ENCODE peak calls at places on chromosomes 7 and 10, in nine cellular contexts. T is endothelial cell of umbilical vein, J is GM23338, O is HCT116, I is transverse colon, Y is upper lobe of left lung, S is prostate gland, N is K562, Z is stomach. L is an unnamed sample.

GRCh38 chr7:51324206-51324884 is 7.7 kb upstream of the COBL start:
- DNase-seq in I (no peak), O (no peak), Y (no peak), J (no peak), S (no peak), N (no peak), T (no peak), Z (no peak), L (no peak)

GRCh38 chr7:136912339-136912738 is 43.9 kb downstream of the CHRM2 start:
- DNase-seq in J (peak; percentile 21), Z (no peak), O (no peak), S (no peak), N (no peak), I (no peak), Y (no peak), T (no peak), L (no peak)

GRCh38 chr10:35650894-35651293 is 8.8 kb upstream of the FZD8 start:
- DNase-seq in S (no peak), Z (no peak), Y (no peak), I (no peak), O (no peak), T (no peak), N (no peak), J (no peak), L (no peak)

GRCh38 chr10:116147162-116147906 is 125.7 kb downstream of the GFRA1 start:
- DNase-seq in S (no peak), T (no peak), Y (no peak), Z (no peak), O (no peak), N (no peak), I (no peak), J (no peak), L (peak; percentile 78)

GRCh38 chr10:103276941-103277712 is at the start of gene INA:
- DNase-seq in T (peak; percentile 28), I (no peak), S (no peak), J (peak; percentile 88), O (no peak), N (no peak), Z (no peak), Y (peak; percentile 79), L (no peak)

GRCh38 chr7:81236560-81236959 is 317.7 kb upstream of the SEMA3C start:
- DNase-seq in I (no peak), Y (no peak), N (no peak), T (no peak), S (no peak), Z (no peak), O (no peak), J (no peak), L (no peak)

GRCh38 chr7:4073052-4073451 is 609.0 kb upstream of the FOXK1 start:
- DNase-seq in J (no peak), O (no peak), S (no peak), Z (peak; percentile 16), N (no peak), I (no peak), T (no peak), Y (no peak), L (peak; percentile 89)

GRCh38 chr10:59004392-59004791 is 172.1 kb upstream of the PHYHIPL start:
- DNase-seq in O (no peak), N (no peak), I (no peak), Y (no peak), J (no peak), Z (no peak), T (no peak), S (no peak), L (no peak)

GRCh38 chr7:35334511-35334910 is 80.6 kb upstream of the TBX20 start:
- DNase-seq in J (no peak), I (no peak), T (no peak), O (no peak), S (no peak), N (no peak), Z (no peak), Y (no peak), L (peak; percentile 29)

GRCh38 chr7:101720324-101720723 is 91.2 kb upstream of the MYL10 start:
- DNase-seq in N (no peak), Y (no peak), S (no peak), T (no peak), O (no peak), I (no peak), J (no peak), Z (no peak), L (no peak)

GRCh38 chr10:91378061-91378460 is 32.1 kb upstream of the HECTD2 start:
- DNase-seq in T (no peak), O (no peak), Z (no peak), N (no peak), S (no peak), J (no peak), Y (no peak), I (no peak), L (no peak)

GRCh38 chr7:157669768-157670345 is 333.1 kb downstream of the DNAJB6 start:
- DNase-seq in Z (no peak), I (no peak), Y (peak; percentile 67), O (no peak), S (no peak), J (no peak), T (no peak), N (no peak), L (no peak)

GRCh38 chr7:137879357-137880158 is 32.8 kb upstream of the DGKI start:
- DNase-seq in J (peak; percentile 53), N (no peak), Y (peak; percentile 50), O (no peak), S (no peak), Z (no peak), I (no peak), T (no peak), L (no peak)

GRCh38 chr7:130141858-130142653 is 63.1 kb downstream of the TMEM209 start:
- DNase-seq in T (no peak), N (no peak), S (no peak), Y (peak; percentile 72), J (no peak), O (no peak), Z (no peak), I (no peak), L (no peak)

GRCh38 chr7:130142654-130143333 is 62.4 kb downstream of the TMEM209 start:
- DNase-seq in S (no peak), Z (no peak), Y (no peak), I (no peak), T (no peak), J (no peak), O (no peak), N (no peak), L (no peak)

GRCh38 chr7:130139193-130139950 is 65.8 kb downstream of the TMEM209 start:
- DNase-seq in Y (no peak), T (no peak), S (no peak), N (no peak), O (no peak), J (no peak), Z (no peak), I (no peak), L (no peak)

GRCh38 chr7:130140551-130141160 is 64.5 kb downstream of the TMEM209 start:
- DNase-seq in I (no peak), T (no peak), S (no peak), N (no peak), Z (no peak), Y (peak; percentile 84), O (no peak), J (peak; percentile 54), L (no peak)

DNA sequence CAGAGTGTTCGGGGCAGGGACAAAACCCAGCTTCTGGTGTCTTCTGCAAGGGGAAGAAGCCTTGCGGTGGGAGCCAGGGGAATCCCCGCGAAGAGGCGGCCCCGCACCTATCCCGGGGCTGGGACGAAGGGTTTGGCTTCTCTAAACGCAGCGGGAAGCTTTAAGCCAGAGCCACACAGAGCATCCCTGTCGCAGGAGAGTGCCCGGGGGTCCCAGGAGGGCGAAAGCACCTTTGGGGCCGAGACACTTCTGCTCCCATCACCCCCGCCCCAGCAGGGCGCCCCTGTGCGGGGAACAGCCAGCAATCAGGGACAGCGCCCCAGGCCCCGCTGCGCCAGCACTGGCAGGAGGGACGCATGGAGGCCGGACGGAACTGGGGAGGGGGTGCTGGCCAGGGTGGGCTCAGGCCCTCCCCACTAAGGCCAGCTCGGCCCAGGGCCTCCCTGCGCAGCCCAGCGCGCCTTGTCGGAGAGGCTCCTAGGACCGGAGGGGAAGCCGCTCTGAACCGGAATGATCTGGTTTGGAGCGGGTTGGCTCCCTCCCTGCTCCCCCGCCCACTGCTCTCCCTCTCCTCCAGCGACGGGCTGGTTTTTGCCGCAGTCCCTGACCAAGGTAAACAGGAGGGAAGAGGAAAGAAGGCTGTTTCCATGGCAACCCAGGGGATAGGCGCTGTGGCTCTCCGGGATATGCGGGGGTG is 63.9 kb downstream of the TMEM209 start:
- DNase-seq in Z (peak; percentile 70), N (peak; percentile 81), S (peak; percentile 74), T (peak; percentile 48), O (no peak), I (peak; percentile 81), Y (peak; percentile 86), J (peak; percentile 97), L (no peak)
- TF ChIP-seq POLR2AphosphoS5 in Z (peak; percentile 58), N (peak; percentile 23), S (peak; percentile 77), T (no peak), O (no peak), I (peak; percentile 66), Y (no peak), J (peak; percentile 65), L (peak; percentile 69)

GRCh38 chr7:108167460-108167859 is 37.3 kb upstream of the LAMB4 start:
- DNase-seq in N (no peak), Z (no peak), I (no peak), S (no peak), O (no peak), T (no peak), Y (no peak), J (no peak), L (no peak)
- H3K4me3 ChIP-seq in N (no peak overlapping the region), Z (peak overlapping the region; percentile 23), I (no peak overlapping the region), S (no peak overlapping the region), O (no peak overlapping the region), T (no peak overlapping the region), Y (no peak overlapping the region), J (no peak overlapping the region), L (peak overlapping the region; percentile 22)

GRCh38 chr10:31031666-31032514 is at the start of gene ZNF438:
- DNase-seq in O (peak; percentile 80), Z (peak; percentile 96), S (peak; percentile 95), N (peak; percentile 94), I (peak; percentile 98), T (peak; percentile 97), Y (peak; percentile 100), J (peak; percentile 97), L (peak; percentile 98)
- H3K4me1 ChIP-seq in O (peaks cover 41% of the 10 kb centered on the region), Z (peaks cover 51% of the 10 kb centered on the region), S (no peaks in the 10 kb centered on the region), N (peaks cover 18% of the 10 kb centered on the region), I (peaks cover 9% of the 10 kb centered on the region), T (peaks cover 32% of the 10 kb centered on the region), Y (peaks cover 26% of the 10 kb centered on the region), J (peaks cover 29% of the 10 kb centered on the region), L (peaks cover 46% of the 10 kb centered on the region)

DNA sequence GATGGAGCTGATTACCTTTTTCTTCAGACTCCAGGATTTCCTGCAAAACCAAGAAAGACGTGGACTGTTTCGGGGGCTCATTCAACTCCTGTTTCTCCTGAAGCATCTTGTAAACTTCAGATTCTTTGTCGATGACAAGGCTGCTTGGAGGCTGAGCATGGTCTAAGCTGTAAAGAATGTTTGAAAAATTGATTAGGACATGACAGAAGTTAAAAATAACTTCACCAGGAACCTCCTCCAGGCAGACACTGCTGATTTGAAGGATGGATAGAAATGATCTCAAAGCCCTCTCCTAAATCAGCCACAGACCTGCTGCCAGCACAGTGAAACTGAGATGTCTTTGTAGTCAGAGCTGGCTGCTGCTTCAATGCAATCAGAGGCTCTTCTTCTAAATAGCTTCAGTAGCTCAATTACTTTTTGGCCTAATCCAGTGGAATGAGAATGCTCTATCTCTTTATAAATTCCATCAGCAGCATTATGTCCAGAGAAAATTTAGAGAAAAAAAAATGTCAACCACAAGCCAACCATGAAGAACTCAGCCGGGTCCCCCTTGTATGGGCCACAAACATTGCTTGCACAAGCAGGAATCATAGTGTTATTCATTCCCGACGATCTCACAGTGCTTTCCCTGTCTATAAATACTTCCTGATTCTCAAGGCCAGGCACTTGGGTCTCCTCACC is 43.5 kb downstream of the PDLIM1 start:
- DNase-seq in I (no peak), Y (no peak), N (no peak), T (no peak), O (no peak), S (no peak), Z (no peak), J (no peak), L (peak; percentile 4)
- TF ChIP-seq POLR2AphosphoS5 in I (no peak), Y (no peak), N (no peak), T (no peak), O (no peak), S (no peak), Z (no peak), J (no peak), L (no peak)

L was measured in esophagus muscularis mucosa.